ENCODE peak calls at places on chromosomes 13 and 19, in four cellular contexts. O is brain microvascular endothelial cell; W is naive thymus-derived CD4-positive, alpha-beta T cell; T is lower lobe of right lung. B is an unnamed sample.

GRCh38 chr13:110134801-110135200 is 172.2 kb downstream of the COL4A1 start:
- DNase-seq in O (peak; percentile 65), W (no peak), T (no peak), B (no peak)

GRCh38 chr19:7456964-7457541 is 31.8 kb downstream of the PEX11G start:
- DNase-seq in O (no peak), W (no peak), T (no peak), B (no peak)

GRCh38 chr13:109816979-109817275 is 30.5 kb upstream of the IRS2 start:
- DNase-seq in O (peak; percentile 7), W (no peak), T (no peak), B (peak; percentile 67)

GRCh38 chr13:98098511-98098910 is 44.4 kb upstream of the FARP1 start:
- DNase-seq in O (no peak), W (no peak), T (no peak), B (peak; percentile 51)

GRCh38 chr13:31209172-31209818 is 9.5 kb downstream of the B3GLCT start:
- DNase-seq in O (no peak), W (no peak), T (no peak), B (no peak)

GRCh38 chr19:15107056-15108010 is at the start of gene SYDE1:
- DNase-seq in O (no peak), W (no peak), T (no peak), B (peak; percentile 86)

GRCh38 chr13:24287748-24288287 is 21.6 kb upstream of the C1QTNF9 start:
- DNase-seq in O (no peak), W (no peak), T (no peak), B (no peak)

GRCh38 chr13:105050696-105051095 is 1484.8 kb downstream of the EFNB2 start:
- DNase-seq in O (peak; percentile 43), W (no peak), T (no peak), B (peak; percentile 36)

GRCh38 chr19:53333071-53333465 is 481 bp upstream of the ZNF845 start:
- DNase-seq in O (peak; percentile 41), W (peak; percentile 22), T (peak; percentile 66), B (peak; percentile 68)

GRCh38 chr13:111664060-111664459 is 343.6 kb downstream of the TEX29 start:
- DNase-seq in O (no peak), W (no peak), T (no peak), B (no peak)

GRCh38 chr19:55703790-55704215 is 28.8 kb downstream of the EPN1 start:
- DNase-seq in O (no peak), W (no peak), T (no peak), B (peak; percentile 2)

GRCh38 chr13:26707122-26708006 is 53.2 kb downstream of the GPR12 start:
- DNase-seq in O (peak; percentile 54), W (peak; percentile 21), T (no peak), B (peak; percentile 67)

DNA sequence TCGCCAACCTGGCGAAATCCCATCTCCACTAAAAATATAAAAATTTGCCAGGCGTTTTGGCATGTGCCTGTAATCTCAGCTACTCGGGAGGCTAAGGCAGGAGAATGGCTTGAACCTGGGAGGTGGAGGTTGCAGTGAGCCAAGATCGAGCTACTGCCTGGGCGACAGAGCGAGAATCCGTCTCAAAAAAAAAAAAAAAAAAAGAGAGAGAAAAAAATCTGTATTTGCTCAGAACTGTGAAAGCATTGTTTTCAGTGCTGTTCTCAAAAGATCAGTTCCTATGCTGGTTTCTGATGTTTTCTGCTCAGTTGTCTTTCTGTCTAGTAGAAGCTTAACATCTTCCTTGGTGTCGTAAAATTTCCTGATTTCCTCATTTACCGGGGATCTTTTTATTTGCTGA is 2.5 kb downstream of the SF3A2 start:
- DNase-seq in O (no peak), W (no peak), T (no peak), B (no peak)
- H3K4me3 ChIP-seq in O (peak overlapping the region; percentile 54), W (peak overlapping the region; percentile 53), T (peak overlapping the region; percentile 51), B (peak overlapping the region; percentile 78)

DNA sequence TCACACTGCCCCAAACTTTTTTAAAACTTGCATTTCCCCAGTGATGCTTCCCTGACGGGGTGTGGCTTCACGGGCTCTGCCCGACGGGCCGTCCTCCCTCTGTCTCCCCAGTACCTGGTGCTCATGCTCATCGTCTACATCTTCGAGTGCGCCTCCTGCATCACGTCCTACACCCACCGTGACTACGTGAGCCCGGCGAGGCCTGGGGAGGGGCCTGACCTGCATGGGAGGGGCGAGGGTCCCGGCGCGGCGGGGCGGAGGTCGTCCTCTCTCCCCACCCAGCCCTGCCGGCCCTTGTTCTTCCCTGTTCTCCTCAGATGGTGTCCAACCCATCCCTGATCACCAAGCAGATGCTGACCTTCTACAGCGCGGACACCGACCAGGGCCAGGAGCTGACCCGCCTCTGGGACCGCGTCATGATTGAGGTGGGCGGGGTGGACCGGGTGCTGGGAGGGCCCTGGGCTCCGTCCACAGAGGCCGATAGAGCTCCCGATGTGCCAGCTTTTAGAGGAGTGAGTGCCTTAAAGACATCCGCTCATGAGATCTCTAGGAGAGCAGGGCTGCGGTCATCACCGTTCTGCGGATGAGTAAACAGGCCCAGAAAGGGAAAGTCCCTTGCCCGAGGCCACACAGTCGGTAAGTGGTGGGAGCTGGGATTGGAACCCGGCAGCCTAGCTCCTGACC is 6.9 kb downstream of the UPK1A start:
- DNase-seq in O (peak; percentile 59), W (peak; percentile 14), T (no peak), B (peak; percentile 76)
- H3K4me3 ChIP-seq in O (peak overlapping the region; percentile 39), W (peak overlapping the region; percentile 46), T (peak overlapping the region; percentile 42), B (peak overlapping the region; percentile 72)

DNA sequence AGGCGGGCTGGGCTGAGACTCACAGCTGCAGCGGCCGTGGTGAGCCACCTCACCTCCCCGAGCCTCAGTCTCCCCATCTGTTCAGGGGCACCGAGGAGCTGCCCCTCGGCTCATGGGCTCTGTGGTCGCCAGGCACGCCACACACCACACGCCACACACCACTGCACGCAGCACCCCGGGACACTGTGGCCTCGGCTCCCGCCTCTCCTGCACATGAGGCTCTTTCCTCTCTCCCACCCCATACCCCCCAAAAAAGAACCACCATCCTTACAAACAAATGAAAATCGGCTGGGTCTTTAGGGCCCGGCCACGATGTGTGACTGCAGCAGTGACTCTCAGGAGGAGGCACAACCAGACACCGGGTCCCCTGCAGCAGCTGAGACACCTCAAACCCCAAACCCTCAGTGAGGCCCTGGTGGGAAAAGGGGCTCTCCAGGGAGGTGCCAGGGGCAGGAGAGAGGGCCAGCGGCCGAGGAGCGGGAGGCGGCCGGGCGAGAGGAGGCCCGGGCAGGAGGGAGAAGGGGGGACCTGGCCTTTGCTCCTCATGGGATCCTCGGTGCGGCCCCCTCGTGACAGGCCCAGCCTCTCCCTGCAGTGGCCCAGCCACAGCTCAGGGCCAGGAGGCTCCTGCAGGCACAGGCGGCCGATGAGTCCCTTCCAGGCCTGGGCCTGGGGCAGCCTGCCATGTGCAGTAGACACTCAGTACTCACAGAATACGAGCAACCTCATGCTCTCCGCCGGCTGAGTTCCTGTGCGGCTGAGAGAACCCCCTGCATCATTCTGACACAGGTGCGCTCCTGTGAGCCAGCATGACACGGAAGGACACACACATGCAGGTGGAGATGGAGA is 66.3 kb downstream of the RASA3 start:
- DNase-seq in O (no peak), W (peak; percentile 51), T (peak; percentile 51), B (no peak)
- H3K4me3 ChIP-seq in O (no peak overlapping the region), W (peak overlapping the region; percentile 66), T (peak overlapping the region; percentile 44), B (peak overlapping the region; percentile 76)

GRCh38 chr19:30222993-30223865 is 149.0 kb upstream of the ZNF536 start:
- DNase-seq in O (no peak), W (no peak), T (no peak), B (no peak)
- H3K4me3 ChIP-seq in O (no peak overlapping the region), W (no peak overlapping the region), T (no peak overlapping the region), B (no peak overlapping the region)

DNA sequence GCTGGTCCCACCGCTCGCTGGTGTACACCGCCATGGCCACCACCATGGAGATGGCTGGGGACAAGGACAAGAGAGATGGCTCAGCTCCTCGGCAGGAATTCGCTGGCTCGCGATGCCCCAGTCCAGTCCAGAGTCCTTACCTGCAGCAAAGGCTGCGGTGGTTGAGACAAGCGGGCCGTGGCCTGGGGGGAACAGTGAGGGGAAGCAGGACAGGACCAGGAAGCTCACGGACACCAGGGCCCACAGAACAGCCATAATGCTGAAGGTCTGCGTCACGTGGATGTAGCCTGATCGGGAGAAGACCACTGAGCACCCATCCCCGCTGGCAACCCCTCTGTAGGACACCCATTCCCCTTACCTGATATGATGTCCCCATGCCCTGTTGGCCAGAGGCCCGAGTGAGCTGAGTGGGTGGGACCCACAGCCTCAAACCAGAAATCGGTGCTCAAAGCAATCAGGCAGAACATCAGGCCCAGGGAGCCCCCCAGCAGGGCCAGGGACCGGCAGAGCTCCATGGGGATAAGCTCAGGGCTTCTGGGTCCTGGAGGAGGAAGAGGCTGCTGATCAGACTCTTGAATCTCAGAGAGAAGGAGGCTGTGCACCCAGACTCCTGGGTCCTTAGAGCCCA is 319 bp downstream of the NKG7 start:
- DNase-seq in O (no peak), W (no peak), T (no peak), B (no peak)
- H3K4me3 ChIP-seq in O (no peak overlapping the region), W (peak overlapping the region; percentile 37), T (peak overlapping the region; percentile 30), B (no peak overlapping the region)

DNA sequence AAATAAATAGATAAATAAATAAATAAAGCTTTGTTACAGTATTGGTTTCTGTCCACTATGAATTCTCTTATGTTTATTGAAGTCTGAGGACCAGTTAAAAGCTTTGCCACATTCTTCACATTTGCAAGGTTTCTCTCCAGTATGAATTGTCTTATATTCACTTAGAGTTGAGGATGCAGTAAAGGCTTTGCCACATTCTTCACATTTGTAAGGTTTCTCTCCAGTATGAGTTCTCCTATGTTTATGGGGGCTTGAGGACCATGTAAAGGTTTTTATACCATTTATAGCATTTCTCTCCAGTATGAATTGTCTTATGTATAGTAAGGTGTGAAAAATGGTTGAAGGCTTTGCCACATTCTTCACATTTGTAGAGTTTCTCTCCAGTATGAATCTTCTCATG is 168.3 kb downstream of the ZNF737 start:
- DNase-seq in O (no peak), W (no peak), T (no peak), B (no peak)
- H3K4me3 ChIP-seq in O (no peak overlapping the region), W (no peak overlapping the region), T (no peak overlapping the region), B (peak overlapping the region; percentile 25)